ENCODE peak calls at places on chromosome 18, in five cellular contexts. One of them, this sample, is unnamed. For H3K27me3, the result is how much of the 10 kb centered on the place peaks cover.

GRCh38 chr18:43161528-43161927 is 46.0 kb upstream of the RIT2 start:
- DNase-seq in ovary: no peak
- DNase-seq in dorsolateral prefrontal cortex: no peak
- DNase-seq in heart right ventricle: no peak
- DNase-seq in upper lobe of right lung: no peak
- DNase-seq in this sample: no peak

GRCh38 chr18:21134895-21135294 is 23.3 kb upstream of the ROCK1 start:
- DNase-seq in ovary: no peak
- DNase-seq in dorsolateral prefrontal cortex: no peak
- DNase-seq in heart right ventricle: no peak
- DNase-seq in upper lobe of right lung: no peak
- DNase-seq in this sample: no peak

GRCh38 chr18:13525381-13526029 is 200.9 kb downstream of the FAM210A start:
- DNase-seq in ovary: no peak
- DNase-seq in dorsolateral prefrontal cortex: no peak
- DNase-seq in heart right ventricle: no peak
- DNase-seq in upper lobe of right lung: no peak
- DNase-seq in this sample: peak

GRCh38 chr18:10232062-10232461 is 222.4 kb upstream of the APCDD1 start:
- DNase-seq in ovary: no peak
- DNase-seq in dorsolateral prefrontal cortex: no peak
- DNase-seq in heart right ventricle: no peak
- DNase-seq in upper lobe of right lung: no peak
- DNase-seq in this sample: no peak

GRCh38 chr18:28040720-28041119 is 136.2 kb downstream of the CDH2 start:
- DNase-seq in ovary: no peak
- DNase-seq in dorsolateral prefrontal cortex: no peak
- DNase-seq in heart right ventricle: no peak
- DNase-seq in upper lobe of right lung: no peak
- DNase-seq in this sample: no peak

GRCh38 chr18:22108674-22109073 is 60.7 kb upstream of the GATA6 start:
- DNase-seq in ovary: no peak
- DNase-seq in dorsolateral prefrontal cortex: no peak
- DNase-seq in heart right ventricle: no peak
- DNase-seq in upper lobe of right lung: no peak
- DNase-seq in this sample: no peak

GRCh38 chr18:69720422-69720821 is 227.3 kb downstream of the CD226 start:
- DNase-seq in ovary: no peak
- DNase-seq in dorsolateral prefrontal cortex: no peak
- DNase-seq in heart right ventricle: no peak
- DNase-seq in upper lobe of right lung: no peak
- DNase-seq in this sample: no peak

GRCh38 chr18:44900627-44901026 is 219.9 kb downstream of the SETBP1 start:
- DNase-seq in ovary: no peak
- DNase-seq in dorsolateral prefrontal cortex: no peak
- DNase-seq in heart right ventricle: no peak
- DNase-seq in upper lobe of right lung: no peak
- DNase-seq in this sample: no peak

GRCh38 chr18:6920099-6920955 is 190.8 kb downstream of the ARHGAP28 start:
- DNase-seq in ovary: peak
- DNase-seq in dorsolateral prefrontal cortex: no peak
- DNase-seq in heart right ventricle: no peak
- DNase-seq in upper lobe of right lung: no peak
- DNase-seq in this sample: no peak

GRCh38 chr18:33802955-33803354 is 224.9 kb downstream of the ASXL3 start:
- DNase-seq in ovary: no peak
- DNase-seq in dorsolateral prefrontal cortex: no peak
- DNase-seq in heart right ventricle: no peak
- DNase-seq in upper lobe of right lung: no peak
- DNase-seq in this sample: peak

GRCh38 chr18:8264861-8265411 is 344.3 kb upstream of the RAB12 start:
- DNase-seq in ovary: no peak
- DNase-seq in dorsolateral prefrontal cortex: no peak
- DNase-seq in heart right ventricle: no peak
- DNase-seq in upper lobe of right lung: no peak
- DNase-seq in this sample: peak

GRCh38 chr18:48036641-48037421 is 106.4 kb upstream of the SMAD2 start:
- DNase-seq in ovary: no peak
- DNase-seq in dorsolateral prefrontal cortex: no peak
- DNase-seq in heart right ventricle: no peak
- DNase-seq in upper lobe of right lung: no peak
- DNase-seq in this sample: peak

GRCh38 chr18:62634471-62634870 is 80.9 kb upstream of the PHLPP1 start:
- DNase-seq in ovary: no peak
- DNase-seq in dorsolateral prefrontal cortex: no peak
- DNase-seq in heart right ventricle: no peak
- DNase-seq in upper lobe of right lung: no peak
- DNase-seq in this sample: no peak

GRCh38 chr18:47109049-47109448 is 41.3 kb downstream of the HDHD2 start:
- DNase-seq in ovary: no peak
- DNase-seq in dorsolateral prefrontal cortex: no peak
- DNase-seq in heart right ventricle: no peak
- DNase-seq in upper lobe of right lung: no peak
- DNase-seq in this sample: no peak

GRCh38 chr18:42025491-42025890 is 70.5 kb downstream of the PIK3C3 start:
- DNase-seq in ovary: no peak
- DNase-seq in dorsolateral prefrontal cortex: no peak
- DNase-seq in heart right ventricle: no peak
- DNase-seq in upper lobe of right lung: no peak
- DNase-seq in this sample: no peak

GRCh38 chr18:34624551-34624950 is 85.5 kb upstream of the DTNA start:
- DNase-seq in ovary: no peak
- DNase-seq in dorsolateral prefrontal cortex: no peak
- DNase-seq in heart right ventricle: no peak
- DNase-seq in upper lobe of right lung: no peak
- DNase-seq in this sample: no peak

GRCh38 chr18:45505497-45506206 is 109.6 kb upstream of the SLC14A2 start:
- DNase-seq in ovary: no peak
- DNase-seq in dorsolateral prefrontal cortex: no peak
- DNase-seq in heart right ventricle: peak
- DNase-seq in upper lobe of right lung: no peak
- DNase-seq in this sample: no peak

GRCh38 chr18:8813621-8814020 is 108.3 kb downstream of the MTCL1 start:
- DNase-seq in ovary: no peak
- DNase-seq in dorsolateral prefrontal cortex: no peak
- DNase-seq in heart right ventricle: no peak
- DNase-seq in upper lobe of right lung: no peak
- DNase-seq in this sample: no peak

DNA sequence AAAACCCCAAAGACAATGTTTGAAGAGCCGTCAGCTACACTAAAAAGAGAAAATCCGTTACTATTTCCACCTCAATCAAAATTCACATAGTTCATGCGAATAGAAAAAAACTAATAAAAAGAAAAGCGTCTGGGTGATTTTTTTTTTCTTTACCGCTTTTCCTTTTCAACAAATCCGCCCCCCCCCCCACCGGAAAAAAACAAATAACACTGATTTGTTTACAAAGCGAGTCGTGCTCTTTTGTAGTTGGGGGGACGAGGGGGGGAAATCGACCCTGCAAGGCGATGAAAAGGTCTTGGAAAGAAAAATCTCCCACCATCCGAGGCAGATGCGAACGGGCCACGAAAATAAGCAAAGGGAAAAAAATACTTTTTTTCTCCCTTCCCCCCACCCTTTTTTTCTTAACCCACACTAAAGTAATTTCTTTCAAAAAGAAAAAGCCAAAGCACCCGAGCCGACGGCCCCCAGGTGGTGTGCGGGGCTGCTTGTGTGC is 640 bp downstream of the ZNF521 start:
- DNase-seq in ovary: no peak
- DNase-seq in dorsolateral prefrontal cortex: no peak
- DNase-seq in heart right ventricle: no peak
- DNase-seq in upper lobe of right lung: no peak
- DNase-seq in this sample: no peak
- H3K27me3 ChIP-seq in ovary: under half
- H3K27me3 ChIP-seq in dorsolateral prefrontal cortex: under half
- H3K27me3 ChIP-seq in heart right ventricle: under half
- H3K27me3 ChIP-seq in upper lobe of right lung: under half
- H3K27me3 ChIP-seq in this sample: under half

GRCh38 chr18:37564796-37565137 is 831 bp downstream of the CELF4 start:
- DNase-seq in ovary: peak
- DNase-seq in dorsolateral prefrontal cortex: no peak
- DNase-seq in heart right ventricle: peak
- DNase-seq in upper lobe of right lung: peak
- DNase-seq in this sample: no peak
- H3K27me3 ChIP-seq in ovary: under half
- H3K27me3 ChIP-seq in dorsolateral prefrontal cortex: under half
- H3K27me3 ChIP-seq in heart right ventricle: half or more
- H3K27me3 ChIP-seq in upper lobe of right lung: half or more
- H3K27me3 ChIP-seq in this sample: half or more

DNA sequence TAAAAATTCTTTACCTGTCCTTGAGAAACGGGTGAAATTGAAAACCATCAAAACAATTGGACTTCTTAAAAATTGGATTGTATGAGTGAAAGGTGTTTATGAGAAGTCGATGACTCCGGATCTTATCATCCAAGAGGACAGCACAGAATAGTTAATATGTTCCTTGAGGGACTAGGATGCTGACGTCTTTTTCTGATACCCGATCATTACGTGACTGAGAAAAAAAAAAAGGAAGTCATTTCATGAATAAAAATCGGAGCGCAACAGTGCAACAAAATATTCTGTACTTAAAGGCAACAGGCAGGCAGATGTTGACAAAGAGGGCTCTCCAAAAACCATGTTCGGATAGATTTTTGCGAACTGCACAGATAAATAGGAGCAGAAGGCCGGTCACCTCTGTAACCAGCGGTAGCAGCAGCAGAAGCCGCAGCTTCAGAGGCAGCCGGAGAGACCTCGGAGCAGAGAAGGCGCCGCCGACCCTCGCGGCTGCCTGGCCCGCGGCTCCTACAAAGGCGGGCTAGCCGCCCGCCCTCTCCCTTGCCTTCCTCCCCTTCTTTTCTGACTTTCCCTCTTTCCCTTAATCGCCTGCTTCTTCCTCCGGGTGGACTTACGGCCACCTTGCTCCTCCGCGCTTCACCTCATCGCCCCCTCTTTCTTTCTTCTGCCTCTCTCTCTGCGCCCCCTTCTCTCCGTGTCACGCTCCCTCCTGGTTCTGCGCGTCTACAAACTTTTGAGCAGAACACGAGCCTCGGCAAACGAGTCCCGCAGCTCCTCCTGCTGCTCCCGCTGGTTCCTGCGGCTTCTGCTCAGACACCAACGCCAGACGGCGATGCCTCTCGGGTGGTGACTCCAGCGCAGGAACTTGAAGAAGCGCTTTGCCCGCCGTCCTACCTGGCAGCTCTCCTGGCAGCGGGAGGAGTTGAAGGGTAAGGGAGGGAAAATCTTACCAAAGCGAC is at the start of gene ADCYAP1:
- DNase-seq in ovary: no peak
- DNase-seq in dorsolateral prefrontal cortex: no peak
- DNase-seq in heart right ventricle: no peak
- DNase-seq in upper lobe of right lung: no peak
- DNase-seq in this sample: no peak
- H3K27me3 ChIP-seq in ovary: under half
- H3K27me3 ChIP-seq in dorsolateral prefrontal cortex: under half
- H3K27me3 ChIP-seq in heart right ventricle: half or more
- H3K27me3 ChIP-seq in upper lobe of right lung: half or more
- H3K27me3 ChIP-seq in this sample: half or more

GRCh38 chr18:40058811-40059570 is 1896.0 kb upstream of the PIK3C3 start:
- DNase-seq in ovary: no peak
- DNase-seq in dorsolateral prefrontal cortex: no peak
- DNase-seq in heart right ventricle: no peak
- DNase-seq in upper lobe of right lung: no peak
- DNase-seq in this sample: no peak
- H3K27me3 ChIP-seq in ovary: under half
- H3K27me3 ChIP-seq in dorsolateral prefrontal cortex: under half
- H3K27me3 ChIP-seq in heart right ventricle: under half
- H3K27me3 ChIP-seq in upper lobe of right lung: under half
- H3K27me3 ChIP-seq in this sample: under half

GRCh38 chr18:36311026-36311570 is 13.6 kb downstream of the FHOD3 start:
- DNase-seq in ovary: no peak
- DNase-seq in dorsolateral prefrontal cortex: no peak
- DNase-seq in heart right ventricle: no peak
- DNase-seq in upper lobe of right lung: no peak
- DNase-seq in this sample: no peak

GRCh38 chr18:36307513-36307912 is 10.0 kb downstream of the FHOD3 start:
- DNase-seq in ovary: no peak
- DNase-seq in dorsolateral prefrontal cortex: no peak
- DNase-seq in heart right ventricle: no peak
- DNase-seq in upper lobe of right lung: no peak
- DNase-seq in this sample: no peak

GRCh38 chr18:36308711-36309435 is 11.4 kb downstream of the FHOD3 start:
- DNase-seq in ovary: no peak
- DNase-seq in dorsolateral prefrontal cortex: no peak
- DNase-seq in heart right ventricle: no peak
- DNase-seq in upper lobe of right lung: no peak
- DNase-seq in this sample: no peak

GRCh38 chr18:36312806-36313395 is 15.4 kb downstream of the FHOD3 start:
- DNase-seq in ovary: peak
- DNase-seq in dorsolateral prefrontal cortex: no peak
- DNase-seq in heart right ventricle: no peak
- DNase-seq in upper lobe of right lung: no peak
- DNase-seq in this sample: no peak

GRCh38 chr18:36309436-36310391 is 12.2 kb downstream of the FHOD3 start:
- DNase-seq in ovary: peak
- DNase-seq in dorsolateral prefrontal cortex: no peak
- DNase-seq in heart right ventricle: no peak
- DNase-seq in upper lobe of right lung: no peak
- DNase-seq in this sample: peak
- H3K27me3 ChIP-seq in ovary: under half
- H3K27me3 ChIP-seq in dorsolateral prefrontal cortex: under half
- H3K27me3 ChIP-seq in heart right ventricle: under half
- H3K27me3 ChIP-seq in upper lobe of right lung: under half
- H3K27me3 ChIP-seq in this sample: under half

GRCh38 chr18:76993573-76993972 is 139.0 kb downstream of the MBP start:
- DNase-seq in ovary: no peak
- DNase-seq in dorsolateral prefrontal cortex: no peak
- DNase-seq in heart right ventricle: no peak
- DNase-seq in upper lobe of right lung: no peak
- DNase-seq in this sample: no peak

GRCh38 chr18:76993085-76993382 is 139.5 kb downstream of the MBP start:
- DNase-seq in ovary: no peak
- DNase-seq in dorsolateral prefrontal cortex: no peak
- DNase-seq in heart right ventricle: no peak
- DNase-seq in upper lobe of right lung: no peak
- DNase-seq in this sample: no peak

GRCh38 chr18:76994086-76994654 is 138.4 kb downstream of the MBP start:
- DNase-seq in ovary: no peak
- DNase-seq in dorsolateral prefrontal cortex: no peak
- DNase-seq in heart right ventricle: no peak
- DNase-seq in upper lobe of right lung: no peak
- DNase-seq in this sample: no peak

GRCh38 chr18:76991021-76991688 is 141.4 kb downstream of the MBP start:
- DNase-seq in ovary: no peak
- DNase-seq in dorsolateral prefrontal cortex: no peak
- DNase-seq in heart right ventricle: no peak
- DNase-seq in upper lobe of right lung: no peak
- DNase-seq in this sample: no peak

GRCh38 chr18:76992226-76993084 is 140.1 kb downstream of the MBP start:
- DNase-seq in ovary: no peak
- DNase-seq in dorsolateral prefrontal cortex: no peak
- DNase-seq in heart right ventricle: no peak
- DNase-seq in upper lobe of right lung: no peak
- DNase-seq in this sample: no peak
- H3K27me3 ChIP-seq in ovary: under half
- H3K27me3 ChIP-seq in dorsolateral prefrontal cortex: under half
- H3K27me3 ChIP-seq in heart right ventricle: under half
- H3K27me3 ChIP-seq in upper lobe of right lung: under half
- H3K27me3 ChIP-seq in this sample: under half

GRCh38 chr18:49560277-49561126 is 1.4 kb upstream of the LIPG start:
- DNase-seq in ovary: peak
- DNase-seq in dorsolateral prefrontal cortex: no peak
- DNase-seq in heart right ventricle: no peak
- DNase-seq in upper lobe of right lung: peak
- DNase-seq in this sample: no peak
- H3K27me3 ChIP-seq in ovary: under half
- H3K27me3 ChIP-seq in dorsolateral prefrontal cortex: under half
- H3K27me3 ChIP-seq in heart right ventricle: half or more
- H3K27me3 ChIP-seq in upper lobe of right lung: under half
- H3K27me3 ChIP-seq in this sample: under half

This sample was measured in breast epithelium.